ENCODE peak calls at places on chromosome 1, in ten cellular contexts. One of them, this sample, is unnamed.

GRCh38 chr1:185964946-185965345 is 230.8 kb downstream of the HMCN1 start:
- DNase-seq in endothelial cell: no peak
- DNase-seq in left cardiac atrium: no peak
- DNase-seq in activated naive CD8-positive, alpha-beta T cell treated with anti-CD3 and anti-CD28 coated beads, Interleukin-2, amount 50 U/mL, for 24 hours: no peak
- DNase-seq in activated CD4-positive, CD25-positive, alpha-beta regulatory T cell treated with anti-CD3 and anti-CD28 coated beads, Interleukin-2, amount 50 U/mL, for 72 hours: no peak
- DNase-seq in AG09309: no peak
- DNase-seq in stimulated activated CD8-positive, alpha-beta memory T cell treated with anti-CD3 and anti-CD28 coated beads, Interleukin-15, amount 100 ng/mL, for 4 hours: no peak
- DNase-seq in HS-5: no peak
- DNase-seq in HFFc6: no peak
- DNase-seq in activated CD8-positive, alpha-beta memory T cell treated with anti-CD3 and anti-CD28 coated beads for 48 hours: no peak
- DNase-seq in this sample: no peak

GRCh38 chr1:238252033-238252802 is 361.5 kb upstream of the ZP4 start:
- DNase-seq in endothelial cell: peak; percentile 62
- DNase-seq in left cardiac atrium: no peak
- DNase-seq in activated naive CD8-positive, alpha-beta T cell treated with anti-CD3 and anti-CD28 coated beads, Interleukin-2, amount 50 U/mL, for 24 hours: peak; percentile 27
- DNase-seq in activated CD4-positive, CD25-positive, alpha-beta regulatory T cell treated with anti-CD3 and anti-CD28 coated beads, Interleukin-2, amount 50 U/mL, for 72 hours: no peak
- DNase-seq in AG09309: no peak
- DNase-seq in stimulated activated CD8-positive, alpha-beta memory T cell treated with anti-CD3 and anti-CD28 coated beads, Interleukin-15, amount 100 ng/mL, for 4 hours: no peak
- DNase-seq in HS-5: peak; percentile 49
- DNase-seq in HFFc6: peak; percentile 26
- DNase-seq in activated CD8-positive, alpha-beta memory T cell treated with anti-CD3 and anti-CD28 coated beads for 48 hours: no peak
- DNase-seq in this sample: peak; percentile 51

GRCh38 chr1:15836772-15837669 is 10.5 kb upstream of the SPEN start:
- DNase-seq in endothelial cell: no peak
- DNase-seq in left cardiac atrium: peak; percentile 62
- DNase-seq in activated naive CD8-positive, alpha-beta T cell treated with anti-CD3 and anti-CD28 coated beads, Interleukin-2, amount 50 U/mL, for 24 hours: peak; percentile 78
- DNase-seq in activated CD4-positive, CD25-positive, alpha-beta regulatory T cell treated with anti-CD3 and anti-CD28 coated beads, Interleukin-2, amount 50 U/mL, for 72 hours: peak; percentile 74
- DNase-seq in AG09309: no peak
- DNase-seq in stimulated activated CD8-positive, alpha-beta memory T cell treated with anti-CD3 and anti-CD28 coated beads, Interleukin-15, amount 100 ng/mL, for 4 hours: peak; percentile 62
- DNase-seq in HS-5: no peak
- DNase-seq in HFFc6: no peak
- DNase-seq in activated CD8-positive, alpha-beta memory T cell treated with anti-CD3 and anti-CD28 coated beads for 48 hours: no peak
- DNase-seq in this sample: peak; percentile 27

GRCh38 chr1:53700776-53701175 is 38.2 kb downstream of the GLIS1 start:
- DNase-seq in endothelial cell: no peak
- DNase-seq in left cardiac atrium: no peak
- DNase-seq in activated naive CD8-positive, alpha-beta T cell treated with anti-CD3 and anti-CD28 coated beads, Interleukin-2, amount 50 U/mL, for 24 hours: no peak
- DNase-seq in activated CD4-positive, CD25-positive, alpha-beta regulatory T cell treated with anti-CD3 and anti-CD28 coated beads, Interleukin-2, amount 50 U/mL, for 72 hours: no peak
- DNase-seq in AG09309: no peak
- DNase-seq in stimulated activated CD8-positive, alpha-beta memory T cell treated with anti-CD3 and anti-CD28 coated beads, Interleukin-15, amount 100 ng/mL, for 4 hours: no peak
- DNase-seq in HS-5: no peak
- DNase-seq in HFFc6: no peak
- DNase-seq in activated CD8-positive, alpha-beta memory T cell treated with anti-CD3 and anti-CD28 coated beads for 48 hours: no peak
- DNase-seq in this sample: no peak

GRCh38 chr1:200638073-200638472 is 17.5 kb upstream of the KIF14 start:
- DNase-seq in endothelial cell: no peak
- DNase-seq in left cardiac atrium: no peak
- DNase-seq in activated naive CD8-positive, alpha-beta T cell treated with anti-CD3 and anti-CD28 coated beads, Interleukin-2, amount 50 U/mL, for 24 hours: no peak
- DNase-seq in activated CD4-positive, CD25-positive, alpha-beta regulatory T cell treated with anti-CD3 and anti-CD28 coated beads, Interleukin-2, amount 50 U/mL, for 72 hours: no peak
- DNase-seq in AG09309: no peak
- DNase-seq in stimulated activated CD8-positive, alpha-beta memory T cell treated with anti-CD3 and anti-CD28 coated beads, Interleukin-15, amount 100 ng/mL, for 4 hours: no peak
- DNase-seq in HS-5: no peak
- DNase-seq in HFFc6: no peak
- DNase-seq in activated CD8-positive, alpha-beta memory T cell treated with anti-CD3 and anti-CD28 coated beads for 48 hours: no peak
- DNase-seq in this sample: no peak

GRCh38 chr1:157505481-157506272 is 46.6 kb downstream of the FCRL5 start:
- DNase-seq in endothelial cell: peak; percentile 52
- DNase-seq in left cardiac atrium: no peak
- DNase-seq in activated naive CD8-positive, alpha-beta T cell treated with anti-CD3 and anti-CD28 coated beads, Interleukin-2, amount 50 U/mL, for 24 hours: peak; percentile 25
- DNase-seq in activated CD4-positive, CD25-positive, alpha-beta regulatory T cell treated with anti-CD3 and anti-CD28 coated beads, Interleukin-2, amount 50 U/mL, for 72 hours: no peak
- DNase-seq in AG09309: peak; percentile 35
- DNase-seq in stimulated activated CD8-positive, alpha-beta memory T cell treated with anti-CD3 and anti-CD28 coated beads, Interleukin-15, amount 100 ng/mL, for 4 hours: no peak
- DNase-seq in HS-5: no peak
- DNase-seq in HFFc6: peak; percentile 72
- DNase-seq in activated CD8-positive, alpha-beta memory T cell treated with anti-CD3 and anti-CD28 coated beads for 48 hours: no peak
- DNase-seq in this sample: peak; percentile 58

GRCh38 chr1:107152332-107152731 is 11.5 kb downstream of the NTNG1 start:
- DNase-seq in endothelial cell: no peak
- DNase-seq in left cardiac atrium: no peak
- DNase-seq in activated naive CD8-positive, alpha-beta T cell treated with anti-CD3 and anti-CD28 coated beads, Interleukin-2, amount 50 U/mL, for 24 hours: no peak
- DNase-seq in activated CD4-positive, CD25-positive, alpha-beta regulatory T cell treated with anti-CD3 and anti-CD28 coated beads, Interleukin-2, amount 50 U/mL, for 72 hours: no peak
- DNase-seq in AG09309: no peak
- DNase-seq in stimulated activated CD8-positive, alpha-beta memory T cell treated with anti-CD3 and anti-CD28 coated beads, Interleukin-15, amount 100 ng/mL, for 4 hours: no peak
- DNase-seq in HS-5: no peak
- DNase-seq in HFFc6: no peak
- DNase-seq in activated CD8-positive, alpha-beta memory T cell treated with anti-CD3 and anti-CD28 coated beads for 48 hours: no peak
- DNase-seq in this sample: no peak

GRCh38 chr1:2840036-2840809 is 38.7 kb upstream of the TTC34 start:
- DNase-seq in endothelial cell: peak; percentile 18
- DNase-seq in left cardiac atrium: peak; percentile 10
- DNase-seq in activated naive CD8-positive, alpha-beta T cell treated with anti-CD3 and anti-CD28 coated beads, Interleukin-2, amount 50 U/mL, for 24 hours: peak; percentile 65
- DNase-seq in activated CD4-positive, CD25-positive, alpha-beta regulatory T cell treated with anti-CD3 and anti-CD28 coated beads, Interleukin-2, amount 50 U/mL, for 72 hours: peak; percentile 45
- DNase-seq in AG09309: no peak
- DNase-seq in stimulated activated CD8-positive, alpha-beta memory T cell treated with anti-CD3 and anti-CD28 coated beads, Interleukin-15, amount 100 ng/mL, for 4 hours: no peak
- DNase-seq in HS-5: no peak
- DNase-seq in HFFc6: no peak
- DNase-seq in activated CD8-positive, alpha-beta memory T cell treated with anti-CD3 and anti-CD28 coated beads for 48 hours: no peak
- DNase-seq in this sample: peak; percentile 48

GRCh38 chr1:61477301-61477700 is 247.6 kb downstream of the TM2D1 start:
- DNase-seq in endothelial cell: no peak
- DNase-seq in left cardiac atrium: no peak
- DNase-seq in activated naive CD8-positive, alpha-beta T cell treated with anti-CD3 and anti-CD28 coated beads, Interleukin-2, amount 50 U/mL, for 24 hours: no peak
- DNase-seq in activated CD4-positive, CD25-positive, alpha-beta regulatory T cell treated with anti-CD3 and anti-CD28 coated beads, Interleukin-2, amount 50 U/mL, for 72 hours: no peak
- DNase-seq in AG09309: no peak
- DNase-seq in stimulated activated CD8-positive, alpha-beta memory T cell treated with anti-CD3 and anti-CD28 coated beads, Interleukin-15, amount 100 ng/mL, for 4 hours: no peak
- DNase-seq in HS-5: no peak
- DNase-seq in HFFc6: no peak
- DNase-seq in activated CD8-positive, alpha-beta memory T cell treated with anti-CD3 and anti-CD28 coated beads for 48 hours: no peak
- DNase-seq in this sample: no peak

GRCh38 chr1:46413596-46413985 is 19.5 kb downstream of the FAAH start:
- DNase-seq in endothelial cell: peak; percentile 63
- DNase-seq in left cardiac atrium: no peak
- DNase-seq in activated naive CD8-positive, alpha-beta T cell treated with anti-CD3 and anti-CD28 coated beads, Interleukin-2, amount 50 U/mL, for 24 hours: peak; percentile 14
- DNase-seq in activated CD4-positive, CD25-positive, alpha-beta regulatory T cell treated with anti-CD3 and anti-CD28 coated beads, Interleukin-2, amount 50 U/mL, for 72 hours: no peak
- DNase-seq in AG09309: no peak
- DNase-seq in stimulated activated CD8-positive, alpha-beta memory T cell treated with anti-CD3 and anti-CD28 coated beads, Interleukin-15, amount 100 ng/mL, for 4 hours: no peak
- DNase-seq in HS-5: no peak
- DNase-seq in HFFc6: peak; percentile 42
- DNase-seq in activated CD8-positive, alpha-beta memory T cell treated with anti-CD3 and anti-CD28 coated beads for 48 hours: no peak
- DNase-seq in this sample: peak; percentile 62

GRCh38 chr1:185984113-185984836 is 250.1 kb downstream of the HMCN1 start:
- DNase-seq in endothelial cell: no peak
- DNase-seq in left cardiac atrium: no peak
- DNase-seq in activated naive CD8-positive, alpha-beta T cell treated with anti-CD3 and anti-CD28 coated beads, Interleukin-2, amount 50 U/mL, for 24 hours: no peak
- DNase-seq in activated CD4-positive, CD25-positive, alpha-beta regulatory T cell treated with anti-CD3 and anti-CD28 coated beads, Interleukin-2, amount 50 U/mL, for 72 hours: no peak
- DNase-seq in AG09309: no peak
- DNase-seq in stimulated activated CD8-positive, alpha-beta memory T cell treated with anti-CD3 and anti-CD28 coated beads, Interleukin-15, amount 100 ng/mL, for 4 hours: no peak
- DNase-seq in HS-5: no peak
- DNase-seq in HFFc6: no peak
- DNase-seq in activated CD8-positive, alpha-beta memory T cell treated with anti-CD3 and anti-CD28 coated beads for 48 hours: no peak
- DNase-seq in this sample: no peak

GRCh38 chr1:24074817-24075725 is 36.9 kb downstream of the MYOM3 start:
- DNase-seq in endothelial cell: no peak
- DNase-seq in left cardiac atrium: no peak
- DNase-seq in activated naive CD8-positive, alpha-beta T cell treated with anti-CD3 and anti-CD28 coated beads, Interleukin-2, amount 50 U/mL, for 24 hours: no peak
- DNase-seq in activated CD4-positive, CD25-positive, alpha-beta regulatory T cell treated with anti-CD3 and anti-CD28 coated beads, Interleukin-2, amount 50 U/mL, for 72 hours: no peak
- DNase-seq in AG09309: no peak
- DNase-seq in stimulated activated CD8-positive, alpha-beta memory T cell treated with anti-CD3 and anti-CD28 coated beads, Interleukin-15, amount 100 ng/mL, for 4 hours: no peak
- DNase-seq in HS-5: no peak
- DNase-seq in HFFc6: no peak
- DNase-seq in activated CD8-positive, alpha-beta memory T cell treated with anti-CD3 and anti-CD28 coated beads for 48 hours: no peak
- DNase-seq in this sample: no peak

GRCh38 chr1:10338047-10338446 is 60.8 kb upstream of the PGD start:
- DNase-seq in endothelial cell: peak; percentile 53
- DNase-seq in left cardiac atrium: peak; percentile 39
- DNase-seq in activated naive CD8-positive, alpha-beta T cell treated with anti-CD3 and anti-CD28 coated beads, Interleukin-2, amount 50 U/mL, for 24 hours: peak; percentile 58
- DNase-seq in activated CD4-positive, CD25-positive, alpha-beta regulatory T cell treated with anti-CD3 and anti-CD28 coated beads, Interleukin-2, amount 50 U/mL, for 72 hours: no peak
- DNase-seq in AG09309: peak; percentile 13
- DNase-seq in stimulated activated CD8-positive, alpha-beta memory T cell treated with anti-CD3 and anti-CD28 coated beads, Interleukin-15, amount 100 ng/mL, for 4 hours: no peak
- DNase-seq in HS-5: no peak
- DNase-seq in HFFc6: peak; percentile 12
- DNase-seq in activated CD8-positive, alpha-beta memory T cell treated with anti-CD3 and anti-CD28 coated beads for 48 hours: peak; percentile 1
- DNase-seq in this sample: peak; percentile 63

GRCh38 chr1:155961937-155962336 is 16.4 kb downstream of the ARHGEF2 start:
- DNase-seq in endothelial cell: no peak
- DNase-seq in left cardiac atrium: peak; percentile 86
- DNase-seq in activated naive CD8-positive, alpha-beta T cell treated with anti-CD3 and anti-CD28 coated beads, Interleukin-2, amount 50 U/mL, for 24 hours: no peak
- DNase-seq in activated CD4-positive, CD25-positive, alpha-beta regulatory T cell treated with anti-CD3 and anti-CD28 coated beads, Interleukin-2, amount 50 U/mL, for 72 hours: no peak
- DNase-seq in AG09309: peak; percentile 83
- DNase-seq in stimulated activated CD8-positive, alpha-beta memory T cell treated with anti-CD3 and anti-CD28 coated beads, Interleukin-15, amount 100 ng/mL, for 4 hours: no peak
- DNase-seq in HS-5: peak; percentile 94
- DNase-seq in HFFc6: peak; percentile 95
- DNase-seq in activated CD8-positive, alpha-beta memory T cell treated with anti-CD3 and anti-CD28 coated beads for 48 hours: no peak
- DNase-seq in this sample: no peak

GRCh38 chr1:73097917-73098316 is 815.6 kb upstream of the NEGR1 start:
- DNase-seq in endothelial cell: no peak
- DNase-seq in left cardiac atrium: no peak
- DNase-seq in activated naive CD8-positive, alpha-beta T cell treated with anti-CD3 and anti-CD28 coated beads, Interleukin-2, amount 50 U/mL, for 24 hours: no peak
- DNase-seq in activated CD4-positive, CD25-positive, alpha-beta regulatory T cell treated with anti-CD3 and anti-CD28 coated beads, Interleukin-2, amount 50 U/mL, for 72 hours: no peak
- DNase-seq in AG09309: no peak
- DNase-seq in stimulated activated CD8-positive, alpha-beta memory T cell treated with anti-CD3 and anti-CD28 coated beads, Interleukin-15, amount 100 ng/mL, for 4 hours: no peak
- DNase-seq in HS-5: no peak
- DNase-seq in HFFc6: no peak
- DNase-seq in activated CD8-positive, alpha-beta memory T cell treated with anti-CD3 and anti-CD28 coated beads for 48 hours: no peak
- DNase-seq in this sample: no peak

GRCh38 chr1:65467536-65467935 is 47.1 kb downstream of the LEPR start:
- DNase-seq in endothelial cell: no peak
- DNase-seq in left cardiac atrium: no peak
- DNase-seq in activated naive CD8-positive, alpha-beta T cell treated with anti-CD3 and anti-CD28 coated beads, Interleukin-2, amount 50 U/mL, for 24 hours: no peak
- DNase-seq in activated CD4-positive, CD25-positive, alpha-beta regulatory T cell treated with anti-CD3 and anti-CD28 coated beads, Interleukin-2, amount 50 U/mL, for 72 hours: no peak
- DNase-seq in AG09309: no peak
- DNase-seq in stimulated activated CD8-positive, alpha-beta memory T cell treated with anti-CD3 and anti-CD28 coated beads, Interleukin-15, amount 100 ng/mL, for 4 hours: no peak
- DNase-seq in HS-5: no peak
- DNase-seq in HFFc6: no peak
- DNase-seq in activated CD8-positive, alpha-beta memory T cell treated with anti-CD3 and anti-CD28 coated beads for 48 hours: no peak
- DNase-seq in this sample: peak; percentile 29

GRCh38 chr1:26541816-26542711 is 12.5 kb downstream of the RPS6KA1 start:
- DNase-seq in endothelial cell: peak; percentile 76
- DNase-seq in left cardiac atrium: peak; percentile 82
- DNase-seq in activated naive CD8-positive, alpha-beta T cell treated with anti-CD3 and anti-CD28 coated beads, Interleukin-2, amount 50 U/mL, for 24 hours: peak; percentile 88
- DNase-seq in activated CD4-positive, CD25-positive, alpha-beta regulatory T cell treated with anti-CD3 and anti-CD28 coated beads, Interleukin-2, amount 50 U/mL, for 72 hours: peak; percentile 79
- DNase-seq in AG09309: peak; percentile 72
- DNase-seq in stimulated activated CD8-positive, alpha-beta memory T cell treated with anti-CD3 and anti-CD28 coated beads, Interleukin-15, amount 100 ng/mL, for 4 hours: peak; percentile 57
- DNase-seq in HS-5: no peak
- DNase-seq in HFFc6: no peak
- DNase-seq in activated CD8-positive, alpha-beta memory T cell treated with anti-CD3 and anti-CD28 coated beads for 48 hours: peak; percentile 71
- DNase-seq in this sample: peak; percentile 76

GRCh38 chr1:18703041-18703621 is 72.5 kb downstream of the PAX7 start:
- DNase-seq in endothelial cell: no peak
- DNase-seq in left cardiac atrium: no peak
- DNase-seq in activated naive CD8-positive, alpha-beta T cell treated with anti-CD3 and anti-CD28 coated beads, Interleukin-2, amount 50 U/mL, for 24 hours: no peak
- DNase-seq in activated CD4-positive, CD25-positive, alpha-beta regulatory T cell treated with anti-CD3 and anti-CD28 coated beads, Interleukin-2, amount 50 U/mL, for 72 hours: no peak
- DNase-seq in AG09309: no peak
- DNase-seq in stimulated activated CD8-positive, alpha-beta memory T cell treated with anti-CD3 and anti-CD28 coated beads, Interleukin-15, amount 100 ng/mL, for 4 hours: no peak
- DNase-seq in HS-5: no peak
- DNase-seq in HFFc6: peak; percentile 21
- DNase-seq in activated CD8-positive, alpha-beta memory T cell treated with anti-CD3 and anti-CD28 coated beads for 48 hours: no peak
- DNase-seq in this sample: no peak

GRCh38 chr1:20786310-20787099 is 602 bp downstream of the HP1BP3 start:
- DNase-seq in endothelial cell: peak; percentile 96
- DNase-seq in left cardiac atrium: peak; percentile 96
- DNase-seq in activated naive CD8-positive, alpha-beta T cell treated with anti-CD3 and anti-CD28 coated beads, Interleukin-2, amount 50 U/mL, for 24 hours: peak; percentile 98
- DNase-seq in activated CD4-positive, CD25-positive, alpha-beta regulatory T cell treated with anti-CD3 and anti-CD28 coated beads, Interleukin-2, amount 50 U/mL, for 72 hours: peak; percentile 96
- DNase-seq in AG09309: peak; percentile 52
- DNase-seq in stimulated activated CD8-positive, alpha-beta memory T cell treated with anti-CD3 and anti-CD28 coated beads, Interleukin-15, amount 100 ng/mL, for 4 hours: peak; percentile 95
- DNase-seq in HS-5: peak; percentile 80
- DNase-seq in HFFc6: peak; percentile 89
- DNase-seq in activated CD8-positive, alpha-beta memory T cell treated with anti-CD3 and anti-CD28 coated beads for 48 hours: peak; percentile 96
- DNase-seq in this sample: peak; percentile 88

GRCh38 chr1:209207701-209208286 is 375.7 kb upstream of the CAMK1G start:
- DNase-seq in endothelial cell: peak; percentile 81
- DNase-seq in left cardiac atrium: peak; percentile 74
- DNase-seq in activated naive CD8-positive, alpha-beta T cell treated with anti-CD3 and anti-CD28 coated beads, Interleukin-2, amount 50 U/mL, for 24 hours: peak; percentile 41
- DNase-seq in activated CD4-positive, CD25-positive, alpha-beta regulatory T cell treated with anti-CD3 and anti-CD28 coated beads, Interleukin-2, amount 50 U/mL, for 72 hours: no peak
- DNase-seq in AG09309: peak; percentile 25
- DNase-seq in stimulated activated CD8-positive, alpha-beta memory T cell treated with anti-CD3 and anti-CD28 coated beads, Interleukin-15, amount 100 ng/mL, for 4 hours: no peak
- DNase-seq in HS-5: no peak
- DNase-seq in HFFc6: peak; percentile 64
- DNase-seq in activated CD8-positive, alpha-beta memory T cell treated with anti-CD3 and anti-CD28 coated beads for 48 hours: peak; percentile 10
- DNase-seq in this sample: peak; percentile 61

GRCh38 chr1:222043444-222044292 is 301.8 kb upstream of the DUSP10 start:
- DNase-seq in endothelial cell: no peak
- DNase-seq in left cardiac atrium: no peak
- DNase-seq in activated naive CD8-positive, alpha-beta T cell treated with anti-CD3 and anti-CD28 coated beads, Interleukin-2, amount 50 U/mL, for 24 hours: no peak
- DNase-seq in activated CD4-positive, CD25-positive, alpha-beta regulatory T cell treated with anti-CD3 and anti-CD28 coated beads, Interleukin-2, amount 50 U/mL, for 72 hours: no peak
- DNase-seq in AG09309: peak; percentile 95
- DNase-seq in stimulated activated CD8-positive, alpha-beta memory T cell treated with anti-CD3 and anti-CD28 coated beads, Interleukin-15, amount 100 ng/mL, for 4 hours: no peak
- DNase-seq in HS-5: no peak
- DNase-seq in HFFc6: peak; percentile 96
- DNase-seq in activated CD8-positive, alpha-beta memory T cell treated with anti-CD3 and anti-CD28 coated beads for 48 hours: no peak
- DNase-seq in this sample: no peak

GRCh38 chr1:102593276-102593675 is 515.0 kb downstream of the COL11A1 start:
- DNase-seq in endothelial cell: no peak
- DNase-seq in left cardiac atrium: no peak
- DNase-seq in activated naive CD8-positive, alpha-beta T cell treated with anti-CD3 and anti-CD28 coated beads, Interleukin-2, amount 50 U/mL, for 24 hours: no peak
- DNase-seq in activated CD4-positive, CD25-positive, alpha-beta regulatory T cell treated with anti-CD3 and anti-CD28 coated beads, Interleukin-2, amount 50 U/mL, for 72 hours: no peak
- DNase-seq in AG09309: no peak
- DNase-seq in stimulated activated CD8-positive, alpha-beta memory T cell treated with anti-CD3 and anti-CD28 coated beads, Interleukin-15, amount 100 ng/mL, for 4 hours: no peak
- DNase-seq in HS-5: peak; percentile 16
- DNase-seq in HFFc6: peak; percentile 46
- DNase-seq in activated CD8-positive, alpha-beta memory T cell treated with anti-CD3 and anti-CD28 coated beads for 48 hours: no peak
- DNase-seq in this sample: no peak

GRCh38 chr1:43537423-43538142 is 6.9 kb downstream of the PTPRF start:
- DNase-seq in endothelial cell: no peak
- DNase-seq in left cardiac atrium: no peak
- DNase-seq in activated naive CD8-positive, alpha-beta T cell treated with anti-CD3 and anti-CD28 coated beads, Interleukin-2, amount 50 U/mL, for 24 hours: no peak
- DNase-seq in activated CD4-positive, CD25-positive, alpha-beta regulatory T cell treated with anti-CD3 and anti-CD28 coated beads, Interleukin-2, amount 50 U/mL, for 72 hours: no peak
- DNase-seq in AG09309: no peak
- DNase-seq in stimulated activated CD8-positive, alpha-beta memory T cell treated with anti-CD3 and anti-CD28 coated beads, Interleukin-15, amount 100 ng/mL, for 4 hours: no peak
- DNase-seq in HS-5: no peak
- DNase-seq in HFFc6: no peak
- DNase-seq in activated CD8-positive, alpha-beta memory T cell treated with anti-CD3 and anti-CD28 coated beads for 48 hours: no peak
- DNase-seq in this sample: no peak

GRCh38 chr1:16922466-16922865 is 735 bp downstream of the CROCC start:
- DNase-seq in endothelial cell: no peak
- DNase-seq in left cardiac atrium: peak; percentile 6
- DNase-seq in activated naive CD8-positive, alpha-beta T cell treated with anti-CD3 and anti-CD28 coated beads, Interleukin-2, amount 50 U/mL, for 24 hours: no peak
- DNase-seq in activated CD4-positive, CD25-positive, alpha-beta regulatory T cell treated with anti-CD3 and anti-CD28 coated beads, Interleukin-2, amount 50 U/mL, for 72 hours: no peak
- DNase-seq in AG09309: no peak
- DNase-seq in stimulated activated CD8-positive, alpha-beta memory T cell treated with anti-CD3 and anti-CD28 coated beads, Interleukin-15, amount 100 ng/mL, for 4 hours: no peak
- DNase-seq in HS-5: no peak
- DNase-seq in HFFc6: no peak
- DNase-seq in activated CD8-positive, alpha-beta memory T cell treated with anti-CD3 and anti-CD28 coated beads for 48 hours: no peak
- DNase-seq in this sample: no peak

GRCh38 chr1:153805929-153806750 is 30.9 kb downstream of the SLC27A3 start:
- DNase-seq in endothelial cell: no peak
- DNase-seq in left cardiac atrium: no peak
- DNase-seq in activated naive CD8-positive, alpha-beta T cell treated with anti-CD3 and anti-CD28 coated beads, Interleukin-2, amount 50 U/mL, for 24 hours: no peak
- DNase-seq in activated CD4-positive, CD25-positive, alpha-beta regulatory T cell treated with anti-CD3 and anti-CD28 coated beads, Interleukin-2, amount 50 U/mL, for 72 hours: no peak
- DNase-seq in AG09309: no peak
- DNase-seq in stimulated activated CD8-positive, alpha-beta memory T cell treated with anti-CD3 and anti-CD28 coated beads, Interleukin-15, amount 100 ng/mL, for 4 hours: no peak
- DNase-seq in HS-5: no peak
- DNase-seq in HFFc6: no peak
- DNase-seq in activated CD8-positive, alpha-beta memory T cell treated with anti-CD3 and anti-CD28 coated beads for 48 hours: no peak
- DNase-seq in this sample: no peak

GRCh38 chr1:12424150-12424549 is 193.9 kb downstream of the DHRS3 start:
- DNase-seq in endothelial cell: no peak
- DNase-seq in left cardiac atrium: no peak
- DNase-seq in activated naive CD8-positive, alpha-beta T cell treated with anti-CD3 and anti-CD28 coated beads, Interleukin-2, amount 50 U/mL, for 24 hours: no peak
- DNase-seq in activated CD4-positive, CD25-positive, alpha-beta regulatory T cell treated with anti-CD3 and anti-CD28 coated beads, Interleukin-2, amount 50 U/mL, for 72 hours: no peak
- DNase-seq in AG09309: peak; percentile 61
- DNase-seq in stimulated activated CD8-positive, alpha-beta memory T cell treated with anti-CD3 and anti-CD28 coated beads, Interleukin-15, amount 100 ng/mL, for 4 hours: no peak
- DNase-seq in HS-5: no peak
- DNase-seq in HFFc6: peak; percentile 66
- DNase-seq in activated CD8-positive, alpha-beta memory T cell treated with anti-CD3 and anti-CD28 coated beads for 48 hours: no peak
- DNase-seq in this sample: no peak

GRCh38 chr1:244653439-244654283 is 735 bp downstream of the DESI2 start:
- DNase-seq in endothelial cell: peak; percentile 40
- DNase-seq in left cardiac atrium: no peak
- DNase-seq in activated naive CD8-positive, alpha-beta T cell treated with anti-CD3 and anti-CD28 coated beads, Interleukin-2, amount 50 U/mL, for 24 hours: peak; percentile 30
- DNase-seq in activated CD4-positive, CD25-positive, alpha-beta regulatory T cell treated with anti-CD3 and anti-CD28 coated beads, Interleukin-2, amount 50 U/mL, for 72 hours: no peak
- DNase-seq in AG09309: no peak
- DNase-seq in stimulated activated CD8-positive, alpha-beta memory T cell treated with anti-CD3 and anti-CD28 coated beads, Interleukin-15, amount 100 ng/mL, for 4 hours: no peak
- DNase-seq in HS-5: no peak
- DNase-seq in HFFc6: no peak
- DNase-seq in activated CD8-positive, alpha-beta memory T cell treated with anti-CD3 and anti-CD28 coated beads for 48 hours: no peak
- DNase-seq in this sample: no peak

GRCh38 chr1:222167111-222167510 is 380.8 kb downstream of the HHIPL2 start:
- DNase-seq in endothelial cell: peak; percentile 38
- DNase-seq in left cardiac atrium: peak; percentile 26
- DNase-seq in activated naive CD8-positive, alpha-beta T cell treated with anti-CD3 and anti-CD28 coated beads, Interleukin-2, amount 50 U/mL, for 24 hours: peak; percentile 2
- DNase-seq in activated CD4-positive, CD25-positive, alpha-beta regulatory T cell treated with anti-CD3 and anti-CD28 coated beads, Interleukin-2, amount 50 U/mL, for 72 hours: no peak
- DNase-seq in AG09309: peak; percentile 89
- DNase-seq in stimulated activated CD8-positive, alpha-beta memory T cell treated with anti-CD3 and anti-CD28 coated beads, Interleukin-15, amount 100 ng/mL, for 4 hours: no peak
- DNase-seq in HS-5: peak; percentile 97
- DNase-seq in HFFc6: peak; percentile 90
- DNase-seq in activated CD8-positive, alpha-beta memory T cell treated with anti-CD3 and anti-CD28 coated beads for 48 hours: peak; percentile 1
- DNase-seq in this sample: peak; percentile 48